ENCODE peak calls at places on chromosomes 16 and 17, in five cellular contexts. Y, N, S, T and Q are unnamed samples.

GRCh38 chr17:81295678-81296381 is 723 bp upstream of the SLC38A10 start:
- DNase-seq in Y (peak; percentile 91), N (peak; percentile 33), S (peak; percentile 70), T (no peak), Q (peak; percentile 45)

GRCh38 chr17:50166518-50167181 is 845 bp downstream of the SGCA start:
- DNase-seq in N (no peak), S (no peak), Y (no peak), T (no peak), Q (no peak)

GRCh38 chr17:27776882-27777624 is 23.3 kb downstream of the NOS2 start:
- DNase-seq in T (no peak), S (no peak), Y (no peak), N (no peak), Q (no peak)

GRCh38 chr16:86044881-86045600 is 146.1 kb downstream of the IRF8 start:
- DNase-seq in N (no peak), Y (no peak), S (no peak), T (no peak), Q (no peak)

GRCh38 chr17:62919388-62919787 is 46.6 kb upstream of the TANC2 start:
- DNase-seq in T (no peak), Y (no peak), N (peak; percentile 84), S (peak; percentile 20), Q (no peak)

GRCh38 chr16:85309656-85310587 is 197.7 kb upstream of the CIBAR2 start:
- DNase-seq in S (peak; percentile 90), Y (no peak), T (peak; percentile 65), N (no peak), Q (no peak)

GRCh38 chr17:72590882-72591499 is 470.2 kb downstream of the SOX9 start:
- DNase-seq in T (no peak), Y (peak; percentile 53), N (no peak), S (no peak), Q (no peak)

GRCh38 chr16:78775161-78775561 is 675.7 kb downstream of the WWOX start:
- DNase-seq in N (no peak), T (no peak), S (no peak), Y (no peak), Q (no peak)

GRCh38 chr17:50627782-50628601 is 6.7 kb upstream of the ABCC3 start:
- DNase-seq in Y (no peak), T (no peak), S (no peak), N (no peak), Q (no peak)

DNA sequence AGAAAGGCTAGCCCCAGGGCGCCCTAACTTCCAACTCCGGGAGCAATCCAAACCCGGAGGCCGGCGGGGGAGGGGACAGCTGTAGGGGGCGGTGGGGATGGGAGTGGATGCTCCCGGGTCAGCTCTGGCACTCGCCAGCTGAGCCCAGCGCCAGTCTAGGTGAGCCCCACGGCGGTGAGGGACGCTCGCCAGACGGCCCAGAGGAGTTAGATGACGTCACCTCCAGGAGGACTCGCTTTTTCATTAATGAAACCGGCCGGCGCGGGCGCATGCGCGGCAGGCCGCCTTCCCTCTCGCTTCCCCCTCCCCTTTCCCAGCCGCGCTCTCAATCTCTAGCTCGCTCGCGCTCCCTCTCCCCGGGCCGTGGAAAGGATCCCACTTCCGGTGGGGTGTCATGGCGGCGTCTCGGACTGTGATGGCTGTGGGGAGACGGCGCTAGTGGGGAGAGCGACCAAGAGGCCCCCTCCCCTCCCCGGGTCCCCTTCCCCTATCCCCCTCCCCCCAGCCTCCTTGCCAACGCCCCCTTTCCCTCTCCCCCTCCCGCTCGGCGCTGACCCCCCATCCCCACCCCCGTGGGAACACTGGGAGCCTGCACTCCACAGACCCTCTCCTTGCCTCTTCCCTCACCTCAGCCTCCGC is at the start of gene NF1:
- DNase-seq in Y (peak; percentile 99), N (peak; percentile 94), T (peak; percentile 90), S (peak; percentile 94), Q (peak; percentile 97)
- TF ChIP-seq POLR2A in Y (peak; percentile 84), N (peak; percentile 79), T (peak; percentile 63), S (peak; percentile 40), Q (peak; percentile 54)

GRCh38 chr17:48055531-48056245 is 7.5 kb downstream of the NFE2L1 start:
- DNase-seq in T (no peak), N (peak; percentile 92), S (peak; percentile 35), Y (no peak), Q (peak; percentile 74)
- TF ChIP-seq POLR2A in T (no peak), N (peak; percentile 50), S (no peak), Y (no peak), Q (no peak)

GRCh38 chr16:4373356-4373908 is 1.8 kb downstream of the VASN start:
- DNase-seq in Y (no peak), S (no peak), T (no peak), N (no peak), Q (peak; percentile 36)

GRCh38 chr16:4373909-4374742 is 2.5 kb downstream of the VASN start:
- DNase-seq in T (peak; percentile 89), Y (peak; percentile 36), N (peak; percentile 98), S (no peak), Q (peak; percentile 56)

GRCh38 chr16:4371481-4372314 is at the start of gene VASN:
- DNase-seq in S (peak; percentile 68), N (peak; percentile 75), Y (peak; percentile 78), T (peak; percentile 77), Q (peak; percentile 71)

GRCh38 chr16:4372315-4372577 is 598 bp downstream of the VASN start:
- DNase-seq in Y (no peak), N (no peak), T (no peak), S (no peak), Q (peak; percentile 48)

GRCh38 chr16:4372578-4373355 is 1.1 kb downstream of the VASN start:
- DNase-seq in T (no peak), Y (peak; percentile 54), N (peak; percentile 79), S (peak; percentile 73), Q (no peak)
- TF ChIP-seq POLR2A in T (no peak), Y (no peak), N (no peak), S (no peak), Q (no peak)

GRCh38 chr16:75648265-75649076 is 898 bp downstream of the TERF2IP start:
- DNase-seq in N (peak; percentile 65), Y (peak; percentile 72), S (peak; percentile 85), T (peak; percentile 87), Q (peak; percentile 94)
- TF ChIP-seq POLR2A in N (no peak), Y (no peak), S (peak; percentile 43), T (peak; percentile 52), Q (no peak)

GRCh38 chr16:70378869-70379493 is 32.3 kb downstream of the DDX19A start:
- DNase-seq in N (no peak), S (no peak), Y (no peak), T (no peak), Q (no peak)
- TF ChIP-seq POLR2A in N (no peak), S (no peak), Y (no peak), T (no peak), Q (no peak)

DNA sequence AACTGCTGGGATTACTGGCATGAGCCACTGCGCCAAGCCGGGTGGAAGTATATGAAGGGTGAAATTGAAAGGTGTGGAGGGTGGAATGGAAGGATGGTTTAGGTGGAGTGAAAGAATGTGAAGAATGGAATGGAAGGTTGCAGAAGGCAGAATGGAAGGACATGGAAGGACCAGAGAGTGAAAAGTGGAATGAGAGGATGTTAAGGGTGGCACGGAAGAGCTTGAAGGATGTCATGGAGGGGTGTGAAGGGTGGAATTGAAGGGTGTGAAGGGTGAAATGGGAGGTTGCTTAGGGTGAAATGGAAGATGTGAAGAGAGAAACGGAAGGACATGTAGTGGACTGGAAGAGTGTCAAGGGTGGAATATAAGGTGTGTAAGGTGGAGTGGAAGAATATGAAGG is 16.2 kb downstream of the MIS12 start:
- DNase-seq in S (no peak), N (no peak), T (no peak), Y (no peak), Q (no peak)
- TF ChIP-seq POLR2A in S (no peak), N (no peak), T (no peak), Y (no peak), Q (no peak)